ENCODE peak calls at places on chromosomes 12 and 14, in eight cellular contexts. D is activated CD8-positive, alpha-beta memory T cell treated with anti-CD3 and anti-CD28 coated beads, Interleukin-2, amount 10 ng/mL, durations not matched to agents 7 days and 5 days; Z is lower leg skin; L is germinal center; Y is SHP77; O is stimulated activated CD4-positive, alpha-beta T cell treated with anti-CD3 and anti-CD28 coated beads, Interleukin-15, amount 100 ng/mL, for 1 hour; U is D721Med; Q is activated T-cell treated with anti-CD3 and anti-CD28 coated beads for 1 hour. V is an unnamed sample.

GRCh38 chr12:5654019-5654418 is 222.1 kb downstream of the NTF3 start:
- DNase-seq in O (no peak), Z (no peak), Q (no peak), Y (no peak), D (no peak), U (no peak), L (no peak), V (no peak)

GRCh38 chr14:101183376-101184103 is 280.0 kb upstream of the RTL1 start:
- DNase-seq in O (no peak), D (no peak), Z (no peak), Q (no peak), U (no peak), L (no peak), Y (peak), V (no peak)

GRCh38 chr12:24798335-24798734 is 150.6 kb downstream of the BCAT1 start:
- DNase-seq in L (no peak), D (no peak), O (no peak), U (no peak), Z (no peak), Q (no peak), Y (no peak), V (peak)

GRCh38 chr12:123043536-123044001 is 63.1 kb downstream of the ARL6IP4 start:
- DNase-seq in Y (peak), Q (peak), O (peak), U (no peak), D (peak), L (peak), Z (peak), V (peak)

GRCh38 chr14:28783593-28784143 is 17.1 kb downstream of the FOXG1 start:
- DNase-seq in Y (no peak), Q (no peak), Z (no peak), O (no peak), D (no peak), L (no peak), U (no peak), V (no peak)

GRCh38 chr12:16136206-16136605 is 141.3 kb downstream of the SLC15A5 start:
- DNase-seq in D (no peak), L (no peak), Z (no peak), Y (no peak), Q (no peak), U (no peak), O (no peak), V (no peak)

GRCh38 chr12:55966408-55967281 is at the start of gene CDK2:
- DNase-seq in Q (peak), D (peak), U (peak), Z (peak), Y (peak), L (peak), O (peak), V (peak)

GRCh38 chr12:4910502-4911315 is 1.0 kb downstream of the KCNA1 start:
- DNase-seq in U (peak), L (peak), Z (no peak), Y (no peak), D (no peak), O (no peak), Q (no peak), V (peak)

GRCh38 chr12:3004655-3005565 is 45.7 kb downstream of the TEAD4 start:
- DNase-seq in O (no peak), Z (no peak), Q (no peak), D (no peak), U (peak), L (no peak), Y (no peak), V (no peak)

GRCh38 chr12:75969768-75970167 is 61.8 kb downstream of the PHLDA1 start:
- DNase-seq in Z (no peak), Q (no peak), D (no peak), L (no peak), U (no peak), Y (no peak), O (no peak), V (no peak)

GRCh38 chr14:104150201-104151027 is 12.0 kb downstream of the KIF26A start:
- DNase-seq in L (peak), Y (no peak), Z (no peak), D (no peak), O (no peak), U (peak), Q (no peak), V (peak)

GRCh38 chr12:51932218-51933076 is 19.1 kb upstream of the ACVR1B start:
- DNase-seq in Q (no peak), Y (no peak), O (no peak), Z (no peak), L (no peak), D (no peak), U (no peak), V (no peak)